ENCODE peak calls at places on chromosomes 13 and 19, in five cellular contexts. Q, O, W, Z and S are unnamed samples.

GRCh38 chr19:45340899-45341453 is 426 bp downstream of the KLC3 start:
- DNase-seq in Q (no peak), O (peak), W (no peak), Z (no peak), S (peak)

GRCh38 chr19:5281588-5281987 is 59.0 kb downstream of the PTPRS start:
- DNase-seq in Q (peak), O (no peak), W (peak), Z (no peak), S (no peak)

GRCh38 chr19:919157-920050 is 2.3 kb downstream of the KISS1R start:
- DNase-seq in Q (no peak), O (no peak), W (no peak), Z (no peak), S (peak)

GRCh38 chr13:105962080-105962479 is 573.4 kb downstream of the EFNB2 start:
- DNase-seq in Q (no peak), O (no peak), W (no peak), Z (no peak), S (no peak)

GRCh38 chr13:33678906-33679657 is 138.9 kb upstream of the RFC3 start:
- DNase-seq in Q (peak), O (peak), W (peak), Z (no peak), S (peak)

GRCh38 chr13:18959996-18960395 is 221.6 kb downstream of the TUBA3C start:
- DNase-seq in Q (no peak), O (no peak), W (no peak), Z (no peak), S (no peak)

GRCh38 chr13:110554227-110554836 is 7.2 kb downstream of the RAB20 start:
- DNase-seq in Q (no peak), O (no peak), W (no peak), Z (no peak), S (no peak)

GRCh38 chr13:91158015-91158390 is 189.5 kb upstream of the MIR17HG start:
- DNase-seq in Q (no peak), O (no peak), W (no peak), Z (no peak), S (no peak)

GRCh38 chr19:7505682-7506384 is 10.1 kb upstream of the ZNF358 start:
- DNase-seq in Q (no peak), O (no peak), W (no peak), Z (no peak), S (peak)

GRCh38 chr19:2034729-2035589 is 16.1 kb downstream of the MKNK2 start:
- DNase-seq in Q (no peak), O (peak), W (peak), Z (no peak), S (peak)

GRCh38 chr19:45729774-45730388 is 815 bp downstream of the FBXO46 start:
- DNase-seq in Q (no peak), O (no peak), W (no peak), Z (no peak), S (no peak)

GRCh38 chr19:42132030-42132628 is at the start of gene POU2F2:
- DNase-seq in Q (no peak), O (no peak), W (peak), Z (no peak), S (no peak)

GRCh38 chr13:106919638-106920037 is 351.7 kb upstream of the ARGLU1 start:
- DNase-seq in Q (peak), O (no peak), W (peak), Z (no peak), S (no peak)

GRCh38 chr13:45482571-45483173 is 17.9 kb downstream of the COG3 start:
- DNase-seq in Q (no peak), O (peak), W (no peak), Z (no peak), S (no peak)

GRCh38 chr19:44777715-44778347 is at the start of gene CBLC:
- DNase-seq in Q (no peak), O (no peak), W (peak), Z (no peak), S (peak)

GRCh38 chr13:28636677-28637317 is 22.1 kb upstream of the POMP start:
- DNase-seq in Q (peak), O (peak), W (peak), Z (peak), S (peak)

GRCh38 chr19:3969435-3970312 is 1.2 kb downstream of the DAPK3 start:
- DNase-seq in Q (peak), O (peak), W (no peak), Z (peak), S (no peak)

GRCh38 chr19:1819211-1819975 is 7.3 kb upstream of the ATP8B3 start:
- DNase-seq in Q (no peak), O (no peak), W (no peak), Z (no peak), S (no peak)

GRCh38 chr13:75091185-75091584 is 390.8 kb downstream of the TBC1D4 start:
- DNase-seq in Q (no peak), O (no peak), W (no peak), Z (no peak), S (no peak)

GRCh38 chr19:35229601-35230000 is 1.1 kb upstream of the FAM187B start:
- DNase-seq in Q (no peak), O (no peak), W (no peak), Z (no peak), S (no peak)

GRCh38 chr19:39494661-39495060 is 4.1 kb upstream of the DLL3 start:
- DNase-seq in Q (no peak), O (no peak), W (no peak), Z (no peak), S (no peak)

GRCh38 chr13:79226938-79227337 is 179.1 kb downstream of the RBM26 start:
- DNase-seq in Q (no peak), O (no peak), W (no peak), Z (no peak), S (no peak)

GRCh38 chr13:51370116-51370515 is 30.6 kb downstream of the SERPINE3 start:
- DNase-seq in Q (no peak), O (peak), W (no peak), Z (no peak), S (no peak)

GRCh38 chr13:82713681-82714405 is 1168.4 kb downstream of the SLITRK1 start:
- DNase-seq in Q (no peak), O (peak), W (no peak), Z (no peak), S (no peak)